ENCODE peak calls at places on chromosomes 12 and 14, in six cellular contexts. One of them, this sample, is unnamed.

GRCh38 chr12:1282670-1283361 is 291.8 kb downstream of the ERC1 start:
- DNase-seq in stimulated activated CD4-positive, alpha-beta T cell treated with anti-CD3 and anti-CD28 coated beads, Interleukin-1b, Interleukin-23, amount 100 ng/mL, for 4 hours: no peak
- DNase-seq in activated CD8-positive, alpha-beta T cell treated with anti-CD3 and anti-CD28 coated beads, Interleukin-2, amount 10 ng/mL, durations not matched to agents 7 days and 5 days: no peak
- DNase-seq in aorta: no peak
- DNase-seq in anterior cingulate cortex: no peak
- DNase-seq in epithelial cell of proximal tubule: no peak
- DNase-seq in this sample: no peak

GRCh38 chr12:450438-450837 is 9.3 kb upstream of the B4GALNT3 start:
- DNase-seq in stimulated activated CD4-positive, alpha-beta T cell treated with anti-CD3 and anti-CD28 coated beads, Interleukin-1b, Interleukin-23, amount 100 ng/mL, for 4 hours: no peak
- DNase-seq in activated CD8-positive, alpha-beta T cell treated with anti-CD3 and anti-CD28 coated beads, Interleukin-2, amount 10 ng/mL, durations not matched to agents 7 days and 5 days: no peak
- DNase-seq in aorta: no peak
- DNase-seq in anterior cingulate cortex: no peak
- DNase-seq in epithelial cell of proximal tubule: no peak
- DNase-seq in this sample: no peak

GRCh38 chr14:68020999-68021663 is 201.6 kb downstream of the RAD51B start:
- DNase-seq in stimulated activated CD4-positive, alpha-beta T cell treated with anti-CD3 and anti-CD28 coated beads, Interleukin-1b, Interleukin-23, amount 100 ng/mL, for 4 hours: no peak
- DNase-seq in activated CD8-positive, alpha-beta T cell treated with anti-CD3 and anti-CD28 coated beads, Interleukin-2, amount 10 ng/mL, durations not matched to agents 7 days and 5 days: no peak
- DNase-seq in aorta: no peak
- DNase-seq in anterior cingulate cortex: no peak
- DNase-seq in epithelial cell of proximal tubule: no peak
- DNase-seq in this sample: no peak

GRCh38 chr14:103361868-103362267 is 23.3 kb upstream of the MARK3 start:
- DNase-seq in stimulated activated CD4-positive, alpha-beta T cell treated with anti-CD3 and anti-CD28 coated beads, Interleukin-1b, Interleukin-23, amount 100 ng/mL, for 4 hours: no peak
- DNase-seq in activated CD8-positive, alpha-beta T cell treated with anti-CD3 and anti-CD28 coated beads, Interleukin-2, amount 10 ng/mL, durations not matched to agents 7 days and 5 days: no peak
- DNase-seq in aorta: no peak
- DNase-seq in anterior cingulate cortex: no peak
- DNase-seq in epithelial cell of proximal tubule: peak
- DNase-seq in this sample: peak

GRCh38 chr14:89767861-89768268 is 186.7 kb downstream of the EFCAB11 start:
- DNase-seq in stimulated activated CD4-positive, alpha-beta T cell treated with anti-CD3 and anti-CD28 coated beads, Interleukin-1b, Interleukin-23, amount 100 ng/mL, for 4 hours: peak
- DNase-seq in activated CD8-positive, alpha-beta T cell treated with anti-CD3 and anti-CD28 coated beads, Interleukin-2, amount 10 ng/mL, durations not matched to agents 7 days and 5 days: peak
- DNase-seq in aorta: no peak
- DNase-seq in anterior cingulate cortex: no peak
- DNase-seq in epithelial cell of proximal tubule: peak
- DNase-seq in this sample: no peak

GRCh38 chr12:6430124-6430989 is 14.4 kb upstream of the CD27 start:
- DNase-seq in stimulated activated CD4-positive, alpha-beta T cell treated with anti-CD3 and anti-CD28 coated beads, Interleukin-1b, Interleukin-23, amount 100 ng/mL, for 4 hours: peak
- DNase-seq in activated CD8-positive, alpha-beta T cell treated with anti-CD3 and anti-CD28 coated beads, Interleukin-2, amount 10 ng/mL, durations not matched to agents 7 days and 5 days: peak
- DNase-seq in aorta: peak
- DNase-seq in anterior cingulate cortex: no peak
- DNase-seq in epithelial cell of proximal tubule: peak
- DNase-seq in this sample: peak

GRCh38 chr14:99595524-99595923 is 8.5 kb downstream of the CCDC85C start:
- DNase-seq in stimulated activated CD4-positive, alpha-beta T cell treated with anti-CD3 and anti-CD28 coated beads, Interleukin-1b, Interleukin-23, amount 100 ng/mL, for 4 hours: no peak
- DNase-seq in activated CD8-positive, alpha-beta T cell treated with anti-CD3 and anti-CD28 coated beads, Interleukin-2, amount 10 ng/mL, durations not matched to agents 7 days and 5 days: no peak
- DNase-seq in aorta: no peak
- DNase-seq in anterior cingulate cortex: no peak
- DNase-seq in epithelial cell of proximal tubule: no peak
- DNase-seq in this sample: peak

GRCh38 chr12:29572938-29573337 is 75.5 kb upstream of the OVCH1 start:
- DNase-seq in stimulated activated CD4-positive, alpha-beta T cell treated with anti-CD3 and anti-CD28 coated beads, Interleukin-1b, Interleukin-23, amount 100 ng/mL, for 4 hours: no peak
- DNase-seq in activated CD8-positive, alpha-beta T cell treated with anti-CD3 and anti-CD28 coated beads, Interleukin-2, amount 10 ng/mL, durations not matched to agents 7 days and 5 days: no peak
- DNase-seq in aorta: no peak
- DNase-seq in anterior cingulate cortex: no peak
- DNase-seq in epithelial cell of proximal tubule: no peak
- DNase-seq in this sample: no peak

GRCh38 chr12:77256924-77257323 is 191.6 kb upstream of the E2F7 start:
- DNase-seq in stimulated activated CD4-positive, alpha-beta T cell treated with anti-CD3 and anti-CD28 coated beads, Interleukin-1b, Interleukin-23, amount 100 ng/mL, for 4 hours: no peak
- DNase-seq in activated CD8-positive, alpha-beta T cell treated with anti-CD3 and anti-CD28 coated beads, Interleukin-2, amount 10 ng/mL, durations not matched to agents 7 days and 5 days: no peak
- DNase-seq in aorta: no peak
- DNase-seq in anterior cingulate cortex: no peak
- DNase-seq in epithelial cell of proximal tubule: no peak
- DNase-seq in this sample: no peak

GRCh38 chr14:52339262-52339661 is 25.1 kb downstream of the PTGER2 start:
- DNase-seq in stimulated activated CD4-positive, alpha-beta T cell treated with anti-CD3 and anti-CD28 coated beads, Interleukin-1b, Interleukin-23, amount 100 ng/mL, for 4 hours: no peak
- DNase-seq in activated CD8-positive, alpha-beta T cell treated with anti-CD3 and anti-CD28 coated beads, Interleukin-2, amount 10 ng/mL, durations not matched to agents 7 days and 5 days: no peak
- DNase-seq in aorta: no peak
- DNase-seq in anterior cingulate cortex: no peak
- DNase-seq in epithelial cell of proximal tubule: no peak
- DNase-seq in this sample: no peak

GRCh38 chr12:85405781-85406522 is 125.9 kb downstream of the ALX1 start:
- DNase-seq in stimulated activated CD4-positive, alpha-beta T cell treated with anti-CD3 and anti-CD28 coated beads, Interleukin-1b, Interleukin-23, amount 100 ng/mL, for 4 hours: no peak
- DNase-seq in activated CD8-positive, alpha-beta T cell treated with anti-CD3 and anti-CD28 coated beads, Interleukin-2, amount 10 ng/mL, durations not matched to agents 7 days and 5 days: no peak
- DNase-seq in aorta: no peak
- DNase-seq in anterior cingulate cortex: no peak
- DNase-seq in epithelial cell of proximal tubule: peak
- DNase-seq in this sample: no peak